ENCODE peak calls at places on chromosomes 3 and 15, in four cellular contexts. E is RPMI8226, U is DMS53, Y is NCI-H82. V is an unnamed sample.

GRCh38 chr3:196694941-196695848 is 16.9 kb downstream of the CEP19 start:
- DNase-seq in E (no peak), U (no peak), Y (no peak), V (no peak)

GRCh38 chr15:78855746-78856145 is 16.9 kb upstream of the MORF4L1 start:
- DNase-seq in E (no peak), U (no peak), Y (no peak), V (no peak)

GRCh38 chr15:40984963-40985362 is 31.7 kb downstream of the CHAC1 start:
- DNase-seq in E (no peak), U (no peak), Y (no peak), V (no peak)

GRCh38 chr3:42130007-42130328 is 38.8 kb downstream of the TRAK1 start:
- DNase-seq in E (no peak), U (peak; percentile 38), Y (peak; percentile 8), V (no peak)

GRCh38 chr3:78101363-78101762 is 1061.5 kb downstream of the ROBO2 start:
- DNase-seq in E (no peak), U (no peak), Y (no peak), V (no peak)

GRCh38 chr15:41233367-41233771 is 2.3 kb downstream of the CHP1 start:
- DNase-seq in E (no peak), U (no peak), Y (peak; percentile 41), V (no peak)

GRCh38 chr3:147619925-147620580 is 210.9 kb downstream of the ZIC1 start:
- DNase-seq in E (no peak), U (no peak), Y (no peak), V (no peak)

GRCh38 chr3:2783261-2783660 is 326.9 kb downstream of the IL5RA start:
- DNase-seq in E (no peak), U (peak; percentile 14), Y (peak; percentile 54), V (peak; percentile 66)

GRCh38 chr3:150370129-150370602 is 37.9 kb upstream of the TSC22D2 start:
- DNase-seq in E (no peak), U (no peak), Y (peak; percentile 13), V (no peak)

GRCh38 chr3:175146258-175146657 is 287.1 kb downstream of the NAALADL2 start:
- DNase-seq in E (peak; percentile 26), U (peak; percentile 12), Y (no peak), V (peak; percentile 49)

GRCh38 chr15:29364429-29365078 is 94.9 kb upstream of the NSMCE3 start:
- DNase-seq in E (no peak), U (peak; percentile 43), Y (peak; percentile 15), V (peak; percentile 31)

GRCh38 chr15:71013446-71013845 is 101.8 kb upstream of the THSD4 start:
- DNase-seq in E (no peak), U (no peak), Y (peak; percentile 24), V (no peak)

V was measured in NCI-H69.